ENCODE peak calls at places on chromosomes 13 and 19, in four cellular contexts. S is neural progenitor cell, X is H1, I is mucosa of descending colon. K is an unnamed sample.

GRCh38 chr13:25137624-25137892 is 34.5 kb downstream of the AMER2 start:
- DNase-seq in X (no peak), I (no peak), S (no peak), K (peak; percentile 4)

GRCh38 chr19:3857449-3858003 is 11.3 kb downstream of the ZFR2 start:
- DNase-seq in X (no peak), S (no peak), I (no peak), K (no peak)

GRCh38 chr19:2478756-2479555 is 3.0 kb downstream of the GADD45B start:
- DNase-seq in I (peak; percentile 83), X (peak; percentile 84), S (peak; percentile 47), K (peak; percentile 80)

GRCh38 chr19:41879080-41879479 is 2.0 kb downstream of the CD79A start:
- DNase-seq in S (no peak), X (no peak), I (no peak), K (no peak)

GRCh38 chr13:78168981-78169380 is 250.3 kb upstream of the EDNRB start:
- DNase-seq in S (no peak), X (no peak), I (no peak), K (no peak)

GRCh38 chr13:33958964-33959363 is 141.0 kb downstream of the RFC3 start:
- DNase-seq in I (no peak), X (no peak), S (no peak), K (no peak)

GRCh38 chr19:35436477-35437141 is 11.4 kb upstream of the FFAR2 start:
- DNase-seq in X (no peak), S (no peak), I (peak; percentile 57), K (peak; percentile 55)

GRCh38 chr19:40806385-40807146 is 7.6 kb downstream of the EGLN2 start:
- DNase-seq in I (peak; percentile 71), S (peak; percentile 97), X (peak; percentile 95), K (peak; percentile 71)

GRCh38 chr19:956747-957451 is 27.2 kb upstream of the WDR18 start:
- DNase-seq in S (peak; percentile 91), X (peak; percentile 65), I (no peak), K (no peak)

GRCh38 chr13:79403113-79403512 is 2.9 kb downstream of the RBM26 start:
- DNase-seq in X (no peak), S (no peak), I (no peak), K (no peak)
- H3K4me3 ChIP-seq in X (no peak overlapping the region), S (peak overlapping the region; percentile 96), I (no peak overlapping the region), K (no peak overlapping the region)

GRCh38 chr13:64446372-64446771 is 2783.8 kb downstream of the PCDH9 start:
- DNase-seq in I (no peak), S (no peak), X (no peak), K (no peak)
- TF ChIP-seq CTCF in I (no peak), S (peak; percentile 56), X (no peak), K (no peak)

GRCh38 chr13:48906200-48906599 is 69.5 kb upstream of the FNDC3A start:
- DNase-seq in X (no peak), I (no peak), S (no peak), K (no peak)

GRCh38 chr13:48904668-48905290 is 70.9 kb upstream of the FNDC3A start:
- DNase-seq in X (no peak), S (no peak), I (no peak), K (no peak)

GRCh38 chr13:48909088-48909389 is 66.7 kb upstream of the FNDC3A start:
- DNase-seq in S (no peak), X (no peak), I (no peak), K (no peak)

GRCh38 chr13:48908381-48909087 is 67.2 kb upstream of the FNDC3A start:
- DNase-seq in S (no peak), I (no peak), X (no peak), K (no peak)
- H3K4me3 ChIP-seq in S (no peak overlapping the region), I (no peak overlapping the region), X (no peak overlapping the region), K (no peak overlapping the region)

GRCh38 chr13:54611400-54611799 is 1582.8 kb downstream of the OLFM4 start:
- DNase-seq in X (no peak), S (peak; percentile 46), I (no peak), K (no peak)
- TF ChIP-seq CTCF in X (no peak), S (no peak), I (no peak), K (no peak)

GRCh38 chr19:13017306-13018036 is 22.2 kb downstream of the NFIX start:
- DNase-seq in I (no peak), S (no peak), X (peak; percentile 65), K (no peak)
- H3K4me3 ChIP-seq in I (no peak overlapping the region), S (no peak overlapping the region), X (no peak overlapping the region), K (no peak overlapping the region)

GRCh38 chr13:99610702-99611289 is 109.5 kb downstream of the TM9SF2 start:
- DNase-seq in X (no peak), I (no peak), S (no peak), K (no peak)
- TF ChIP-seq CTCF in X (peak; percentile 24), I (no peak), S (peak; percentile 54), K (no peak)

DNA sequence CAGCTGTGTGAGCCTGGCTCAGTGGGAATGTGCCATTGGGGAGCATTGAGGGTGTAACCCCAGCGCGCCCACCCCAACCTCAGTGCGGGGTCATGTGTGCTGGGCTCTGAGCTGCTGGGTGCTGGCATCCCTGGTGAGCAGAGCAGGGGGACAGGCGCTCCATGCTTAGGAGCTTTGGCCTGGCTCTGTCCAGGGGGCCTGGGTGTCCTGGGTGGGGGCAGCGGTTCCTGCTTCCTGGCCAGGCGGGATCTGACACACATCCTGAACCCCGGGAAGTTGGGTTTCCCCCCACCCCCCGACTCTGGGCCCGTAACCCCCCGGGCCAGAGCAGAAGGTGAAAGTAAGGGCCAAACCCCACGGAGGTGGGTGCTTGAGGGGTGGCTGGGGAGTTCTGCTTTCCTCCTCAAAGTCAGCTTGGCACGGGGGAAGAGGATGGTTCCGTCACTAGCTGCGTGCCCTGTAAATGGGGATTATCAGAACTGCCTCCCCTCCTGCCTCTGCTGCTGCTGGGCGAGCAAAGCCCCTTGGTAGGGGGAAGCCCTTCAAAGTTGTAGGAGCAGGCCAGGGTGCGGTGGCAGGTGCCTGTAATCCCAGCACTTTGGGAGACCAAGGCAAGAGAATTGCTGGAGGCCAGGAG is 1.7 kb downstream of the LRP3 start:
- DNase-seq in X (no peak), I (no peak), S (no peak), K (no peak)
- H3K4me3 ChIP-seq in X (peak overlapping the region; percentile 53), I (no peak overlapping the region), S (peak overlapping the region; percentile 84), K (peak overlapping the region; percentile 60)